ENCODE peak calls at places on chromosomes 11 and 22, in six cellular contexts. S is tibial artery, O is transverse colon, U is psoas muscle, N is cardiac muscle cell, F is vagina. P is an unnamed sample.
A peak's percentile ranks its signal among the peaks of the same experiment; 100 is the strongest.

GRCh38 chr11:86279713-86280112 is 22.3 kb upstream of the HIKESHI start:
- DNase-seq in S (no peak), O (no peak), U (no peak), N (no peak), F (no peak), P (no peak)

GRCh38 chr11:68978931-68979591 is 1.7 kb downstream of the MRGPRD start:
- DNase-seq in S (no peak), O (peak; percentile 1), U (peak; percentile 52), N (no peak), F (no peak), P (no peak)

GRCh38 chr11:125061237-125061636 is 1.9 kb upstream of the SLC37A2 start:
- DNase-seq in S (no peak), O (no peak), U (no peak), N (no peak), F (no peak), P (no peak)

GRCh38 chr22:37381489-37381888 is 45.8 kb downstream of the ELFN2 start:
- DNase-seq in S (no peak), O (no peak), U (no peak), N (no peak), F (no peak), P (no peak)

GRCh38 chr11:1682225-1682901 is 14.6 kb upstream of the KRTAP5-6 start:
- DNase-seq in S (no peak), O (no peak), U (no peak), N (no peak), F (no peak), P (no peak)

GRCh38 chr11:76424379-76424778 is 20.4 kb upstream of the EMSY start:
- DNase-seq in S (no peak), O (no peak), U (no peak), N (no peak), F (no peak), P (no peak)

GRCh38 chr22:30763815-30764686 is 69.4 kb downstream of the OSBP2 start:
- DNase-seq in S (no peak), O (peak; percentile 45), U (no peak), N (peak; percentile 89), F (no peak), P (peak; percentile 49)

GRCh38 chr11:5703741-5704536 is 14.3 kb downstream of the TRIM22 start:
- DNase-seq in S (no peak), O (no peak), U (no peak), N (no peak), F (no peak), P (no peak)

GRCh38 chr11:129785383-129786111 is 30.1 kb upstream of the TMEM45B start:
- DNase-seq in S (no peak), O (no peak), U (no peak), N (peak; percentile 33), F (no peak), P (peak; percentile 20)

GRCh38 chr11:15673408-15673811 is 558.7 kb downstream of the INSC start:
- DNase-seq in S (no peak), O (no peak), U (no peak), N (peak; percentile 52), F (no peak), P (no peak)

GRCh38 chr11:72703281-72704008 is 29.2 kb upstream of the PDE2A start:
- DNase-seq in S (peak; percentile 66), O (no peak), U (peak; percentile 91), N (peak; percentile 88), F (no peak), P (peak; percentile 37)

GRCh38 chr22:23211622-23212021 is 31.3 kb downstream of the BCR start:
- DNase-seq in S (no peak), O (no peak), U (no peak), N (no peak), F (no peak), P (no peak)

GRCh38 chr11:88384678-88385015 is 47.1 kb upstream of the CTSC start:
- DNase-seq in S (no peak), O (no peak), U (no peak), N (peak; percentile 55), F (no peak), P (no peak)

GRCh38 chr11:102155676-102156075 is 45.4 kb downstream of the YAP1 start:
- DNase-seq in S (no peak), O (no peak), U (no peak), N (peak; percentile 29), F (no peak), P (peak; percentile 6)

GRCh38 chr22:50673231-50674126 is 856 bp downstream of the SHANK3 start:
- DNase-seq in S (no peak), O (no peak), U (no peak), N (no peak), F (no peak), P (no peak)

GRCh38 chr11:26909429-26910009 is 84.4 kb upstream of the FIBIN start:
- DNase-seq in S (no peak), O (no peak), U (no peak), N (no peak), F (no peak), P (no peak)

GRCh38 chr22:28923826-28924732 is 40.7 kb downstream of the ZNRF3 start:
- DNase-seq in S (no peak), O (peak; percentile 38), U (peak; percentile 78), N (no peak), F (no peak), P (peak; percentile 35)

GRCh38 chr11:133977067-133977681 is 20.4 kb upstream of the IGSF9B start:
- DNase-seq in S (no peak), O (no peak), U (no peak), N (no peak), F (no peak), P (no peak)

GRCh38 chr11:67267188-67268035 is 1.1 kb downstream of the GRK2 start:
- DNase-seq in S (no peak), O (peak; percentile 87), U (peak; percentile 63), N (no peak), F (no peak), P (peak; percentile 15)

GRCh38 chr11:6362185-6362867 is 27.9 kb upstream of the SMPD1 start:
- DNase-seq in S (peak; percentile 66), O (no peak), U (peak; percentile 94), N (no peak), F (no peak), P (no peak)

GRCh38 chr11:2932850-2933251 is 3.6 kb upstream of the PHLDA2 start:
- DNase-seq in S (no peak), O (no peak), U (peak; percentile 46), N (no peak), F (no peak), P (no peak)

GRCh38 chr11:118497831-118498230 is 29.4 kb upstream of the TTC36 start:
- DNase-seq in S (no peak), O (no peak), U (no peak), N (peak; percentile 51), F (no peak), P (peak; percentile 12)

GRCh38 chr22:48567213-48567975 is 1260.3 kb downstream of the BRD1 start:
- DNase-seq in S (no peak), O (no peak), U (peak; percentile 23), N (no peak), F (no peak), P (no peak)

GRCh38 chr11:31799794-31800397 is 11.2 kb downstream of the PAX6 start:
- DNase-seq in S (no peak), O (no peak), U (no peak), N (no peak), F (peak; percentile 64), P (no peak)

GRCh38 chr11:34255101-34255500 is 102.7 kb downstream of the ABTB2 start:
- DNase-seq in S (no peak), O (no peak), U (no peak), N (no peak), F (no peak), P (no peak)

GRCh38 chr11:9906043-9906791 is 242.3 kb downstream of the SWAP70 start:
- DNase-seq in S (no peak), O (no peak), U (no peak), N (peak; percentile 89), F (no peak), P (peak; percentile 28)

GRCh38 chr11:79258606-79259005 is 182.2 kb downstream of the TENM4 start:
- DNase-seq in S (no peak), O (no peak), U (no peak), N (no peak), F (no peak), P (no peak)

DNA sequence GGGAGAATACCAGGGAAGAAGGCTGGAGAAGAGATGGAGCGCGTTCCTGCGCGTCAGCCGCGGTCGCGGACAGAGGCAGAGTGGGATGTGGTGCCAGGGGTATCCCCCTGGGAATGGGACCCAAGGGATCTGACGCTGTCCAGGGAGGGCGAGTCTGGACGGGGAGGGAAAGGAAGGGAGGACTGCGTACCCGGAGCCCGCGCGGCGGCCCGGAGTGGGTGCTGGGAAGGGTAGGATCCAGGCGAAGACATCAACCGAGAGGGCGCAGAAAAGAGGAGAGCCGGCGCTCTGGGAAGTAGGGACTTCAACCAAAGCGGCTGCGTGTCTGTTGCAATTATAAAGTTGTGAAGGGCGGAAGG is 744 bp downstream of the C11orf87 start:
- DNase-seq in S (no peak), O (no peak), U (peak; percentile 46), N (peak; percentile 26), F (no peak), P (no peak)
- H3K4me3 ChIP-seq in S (peak overlapping the region; percentile 12), O (peak overlapping the region; percentile 8), U (peak overlapping the region; percentile 51), N (peak overlapping the region; percentile 31), F (peak overlapping the region; percentile 20), P (no peak overlapping the region)

GRCh38 chr11:82775736-82776346 is 42.2 kb upstream of the FAM181B start:
- DNase-seq in S (peak; percentile 21), O (peak; percentile 40), U (no peak), N (peak; percentile 67), F (no peak), P (peak; percentile 74)
- H3K4me3 ChIP-seq in S (no peak overlapping the region), O (no peak overlapping the region), U (no peak overlapping the region), N (no peak overlapping the region), F (no peak overlapping the region), P (no peak overlapping the region)

GRCh38 chr11:65132238-65132987 is 1.9 kb downstream of the SYVN1 start:
- DNase-seq in S (no peak), O (no peak), U (no peak), N (no peak), F (no peak), P (no peak)
- H3K4me3 ChIP-seq in S (no peak overlapping the region), O (peak overlapping the region; percentile 78), U (peak overlapping the region; percentile 98), N (no peak overlapping the region), F (no peak overlapping the region), P (no peak overlapping the region)

DNA sequence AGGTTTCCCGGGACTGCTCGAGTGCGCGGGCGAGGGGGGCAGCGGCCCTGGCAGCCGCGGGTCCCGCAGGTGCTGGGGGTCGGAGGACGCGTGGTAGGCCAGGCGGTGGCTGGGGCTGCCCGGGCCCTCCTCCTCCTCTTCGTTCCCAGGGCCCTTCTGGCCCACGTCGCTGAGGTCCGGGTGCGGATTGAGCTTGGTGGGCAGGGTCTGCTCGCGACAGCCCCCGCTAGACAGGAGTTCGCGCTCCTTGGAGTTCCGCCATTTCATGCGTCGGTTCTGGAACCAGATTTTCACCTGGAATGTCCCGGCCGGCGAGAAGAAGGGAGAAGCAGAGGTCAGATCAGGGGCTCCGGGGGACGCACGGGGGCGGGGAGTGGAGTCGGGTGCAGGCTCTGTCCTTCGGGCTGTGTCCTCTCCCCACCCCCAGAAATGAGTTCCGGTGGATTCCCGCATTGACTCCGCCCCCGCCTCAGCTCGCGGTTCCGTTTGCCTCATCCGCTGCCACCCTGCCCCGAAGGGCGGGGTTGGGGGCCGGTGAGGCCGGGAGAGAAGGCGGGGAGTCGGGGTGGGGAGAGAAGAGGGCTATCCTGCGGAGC is 3.9 kb downstream of the DBX1 start:
- DNase-seq in S (no peak), O (peak; percentile 42), U (no peak), N (no peak), F (no peak), P (no peak)
- H3K4me3 ChIP-seq in S (no peak overlapping the region), O (peak overlapping the region; percentile 49), U (no peak overlapping the region), N (no peak overlapping the region), F (peak overlapping the region; percentile 4), P (no peak overlapping the region)

P was measured in SJCRH30.